ENCODE peak calls at places on chromosomes 11 and 22, in nine cellular contexts. M, E, L, K, G, P, R, I and W are unnamed samples.

GRCh38 chr11:46127150-46127638 is 5.9 kb upstream of the PHF21A start:
- DNase-seq in P (no peak), E (no peak), K (peak; percentile 77), G (peak; percentile 45), I (no peak), M (no peak), R (no peak), L (peak; percentile 47), W (peak; percentile 50)

GRCh38 chr11:89436071-89436470 is 55.1 kb downstream of the NOX4 start:
- DNase-seq in P (no peak), E (peak; percentile 26), M (no peak), R (no peak), K (no peak), L (no peak), G (no peak), I (no peak), W (no peak)

GRCh38 chr11:27309064-27309463 is 54.0 kb downstream of the CCDC34 start:
- DNase-seq in M (no peak), P (no peak), I (no peak), K (no peak), L (no peak), G (no peak), R (no peak), E (no peak), W (no peak)

GRCh38 chr11:29256580-29256979 is 760.2 kb downstream of the KCNA4 start:
- DNase-seq in R (no peak), E (no peak), I (no peak), L (no peak), P (no peak), M (no peak), K (no peak), G (no peak), W (no peak)

GRCh38 chr11:35138606-35138948 is 394 bp upstream of the CD44 start:
- DNase-seq in G (peak; percentile 68), M (no peak), I (no peak), P (no peak), L (no peak), K (no peak), E (no peak), R (no peak), W (no peak)

GRCh38 chr11:43969543-43969942 is 27.1 kb downstream of the C11orf96 start:
- DNase-seq in M (no peak), R (no peak), L (no peak), I (no peak), E (no peak), G (no peak), P (no peak), K (no peak), W (no peak)

GRCh38 chr11:66568124-66568916 is at the start of gene CTSF:
- DNase-seq in L (peak; percentile 85), P (no peak), M (peak; percentile 91), R (peak; percentile 94), K (peak; percentile 95), G (peak; percentile 93), E (peak; percentile 85), I (peak; percentile 78), W (peak; percentile 93)

GRCh38 chr11:57116654-57117053 is 65.1 kb upstream of the LRRC55 start:
- DNase-seq in K (no peak), I (no peak), R (no peak), P (no peak), L (peak; percentile 38), E (peak; percentile 57), G (peak; percentile 74), M (peak; percentile 29), W (no peak)

GRCh38 chr11:26947379-26947844 is 46.5 kb upstream of the FIBIN start:
- DNase-seq in P (no peak), M (no peak), G (no peak), E (no peak), L (peak; percentile 25), R (no peak), I (no peak), K (no peak), W (no peak)

GRCh38 chr11:115421338-115422012 is 82.7 kb downstream of the CADM1 start:
- DNase-seq in P (no peak), M (no peak), L (no peak), I (no peak), K (no peak), E (no peak), R (no peak), G (no peak), W (no peak)

GRCh38 chr11:44326615-44327475 is 16.9 kb upstream of the ALX4 start:
- DNase-seq in M (no peak), L (no peak), E (no peak), I (no peak), R (no peak), P (no peak), K (peak; percentile 51), G (no peak), W (no peak)

GRCh38 chr11:116472661-116473060 is 300.1 kb downstream of the BUD13 start:
- DNase-seq in I (no peak), M (no peak), K (no peak), P (no peak), G (no peak), E (peak; percentile 87), R (no peak), L (no peak), W (no peak)
- TF ChIP-seq POLR2AphosphoS5 in I (no peak), M (no peak), K (no peak), P (no peak), G (no peak), E (no peak), R (no peak), L (no peak), W (no peak)

GRCh38 chr22:17710023-17710422 is 64.2 kb downstream of the BID start:
- DNase-seq in R (no peak), G (no peak), I (no peak), L (no peak), E (no peak), P (no peak), M (no peak), K (no peak), W (no peak)
- TF ChIP-seq POLR2AphosphoS5 in R (no peak), G (no peak), I (no peak), L (no peak), E (no peak), P (no peak), M (no peak), K (no peak), W (no peak)

GRCh38 chr22:41598081-41598480 is 8.4 kb upstream of the PMM1 start:
- DNase-seq in K (peak; percentile 11), M (no peak), G (no peak), E (peak; percentile 67), I (no peak), R (no peak), L (no peak), P (no peak), W (no peak)
- TF ChIP-seq POLR2AphosphoS5 in K (no peak), M (no peak), G (no peak), E (peak; percentile 35), I (no peak), R (no peak), L (no peak), P (no peak), W (no peak)

GRCh38 chr11:99932684-99933083 is 754.4 kb upstream of the ARHGAP42 start:
- DNase-seq in G (no peak), L (no peak), E (no peak), K (no peak), I (no peak), R (no peak), P (no peak), M (no peak), W (no peak)
- TF ChIP-seq POLR2AphosphoS5 in G (no peak), L (no peak), E (no peak), K (no peak), I (no peak), R (no peak), P (no peak), M (no peak), W (no peak)

GRCh38 chr11:109071712-109072524 is 350.1 kb upstream of the C11orf87 start:
- DNase-seq in M (no peak), G (no peak), P (no peak), E (no peak), I (no peak), R (no peak), K (no peak), L (no peak), W (no peak)
- TF ChIP-seq POLR2AphosphoS5 in M (peak; percentile 58), G (no peak), P (no peak), E (no peak), I (no peak), R (peak; percentile 87), K (no peak), L (no peak), W (no peak)

DNA sequence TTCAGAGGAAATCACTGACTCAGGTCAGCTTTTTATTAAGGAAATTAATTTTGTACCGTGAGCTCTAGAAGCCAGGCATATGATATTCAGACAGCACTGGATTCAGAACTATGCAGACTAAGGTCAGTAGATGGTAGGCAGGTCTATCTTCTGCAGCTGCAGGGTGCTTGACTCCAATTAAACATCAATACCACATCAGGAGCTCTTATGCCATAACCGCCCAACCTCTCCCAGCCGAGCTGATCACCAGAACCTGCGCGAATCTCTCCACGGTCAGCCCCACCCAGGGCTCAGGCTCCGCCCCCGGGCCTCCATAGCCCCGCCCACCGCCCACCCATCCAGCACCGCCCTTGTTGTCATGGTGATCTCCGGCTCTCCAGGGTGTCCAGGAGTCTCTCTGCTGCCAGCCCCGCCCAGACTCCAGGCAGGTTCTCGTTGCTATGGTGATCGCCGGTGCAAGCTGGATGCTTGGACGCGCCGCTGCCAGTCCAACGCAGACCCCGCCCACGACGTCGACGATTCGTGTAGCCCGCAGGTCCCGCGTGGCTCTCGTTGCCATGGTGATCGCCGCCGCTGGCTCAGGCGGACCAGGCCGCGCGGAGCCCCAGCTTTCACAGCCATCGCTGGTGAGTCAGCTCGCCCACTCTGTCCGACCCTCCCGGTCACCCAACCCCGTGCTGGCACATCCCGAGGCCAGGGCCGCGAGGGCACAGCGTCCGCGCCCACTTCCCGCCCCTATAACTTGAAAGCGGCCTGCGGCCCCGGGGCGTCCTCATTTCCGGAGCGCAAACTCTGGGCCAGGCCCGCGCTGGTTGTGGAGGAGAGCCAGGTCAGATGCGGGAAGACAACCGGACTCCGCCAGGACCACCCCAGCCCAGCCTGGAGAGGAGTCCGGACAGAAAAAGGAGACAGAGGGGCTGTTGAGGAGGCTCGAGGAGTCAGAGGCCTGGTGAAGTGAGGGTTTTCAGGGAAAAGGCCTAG is at the start of gene RAB36:
- DNase-seq in K (peak; percentile 99), L (peak; percentile 98), E (peak; percentile 95), G (peak; percentile 100), M (peak; percentile 96), R (peak; percentile 98), I (peak; percentile 79), P (peak; percentile 77), W (peak; percentile 86)
- TF ChIP-seq POLR2AphosphoS5 in K (peak; percentile 82), L (peak; percentile 14), E (peak; percentile 22), G (no peak), M (no peak), R (no peak), I (no peak), P (no peak), W (no peak)

DNA sequence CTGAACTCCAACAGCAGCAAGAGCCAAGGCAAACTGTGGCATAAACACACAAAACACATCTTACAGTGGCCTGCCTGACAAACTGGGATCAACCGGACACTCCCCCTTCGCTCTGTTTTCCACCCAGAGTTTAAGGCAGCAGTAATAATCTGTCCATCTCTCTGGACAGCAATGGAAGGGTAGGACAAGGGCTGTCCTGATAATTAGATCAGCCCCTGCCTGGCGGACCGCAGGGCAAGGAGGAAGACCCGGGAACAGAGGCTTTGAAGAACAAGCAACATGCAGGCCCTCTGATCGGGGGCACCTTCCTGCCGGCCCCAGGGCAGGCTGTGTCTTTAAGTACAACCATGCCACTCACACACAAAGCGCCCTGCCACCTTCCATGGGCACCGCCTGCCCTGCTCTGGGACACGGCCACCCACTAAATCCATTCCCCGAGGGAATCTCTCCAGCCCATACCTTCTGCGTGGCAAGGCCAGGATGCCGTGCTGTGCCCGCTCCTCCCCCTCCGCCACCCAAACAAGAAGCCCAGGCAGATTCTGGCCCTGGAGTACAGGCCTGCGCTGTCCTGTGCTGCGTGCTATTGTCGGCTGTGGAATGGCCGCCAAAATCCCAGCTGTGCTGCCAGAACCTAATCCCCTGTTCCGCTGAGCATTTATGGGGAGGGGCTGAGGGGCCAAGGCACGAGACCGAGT is 38.8 kb downstream of the NUMA1 start:
- DNase-seq in I (no peak), M (peak; percentile 82), G (peak; percentile 52), R (peak; percentile 89), L (peak; percentile 70), K (peak; percentile 87), E (peak; percentile 87), P (no peak), W (no peak)
- TF ChIP-seq POLR2AphosphoS5 in I (no peak), M (peak; percentile 82), G (no peak), R (peak; percentile 66), L (peak; percentile 28), K (peak; percentile 82), E (peak; percentile 30), P (peak; percentile 70), W (peak; percentile 71)